ENCODE peak calls at places on chromosomes 13 and 19, in nine cellular contexts. One of them, this sample, is unnamed.

GRCh38 chr19:45391346-45391745 is 13.5 kb downstream of the PPP1R13L start:
- DNase-seq in lung microvascular endothelial cell: no peak
- DNase-seq in CD8-positive, alpha-beta memory T cell: no peak
- DNase-seq in NCI-H1092: no peak
- DNase-seq in colonic mucosa: no peak
- DNase-seq in heart left ventricle: no peak
- DNase-seq in activated naive CD4-positive, alpha-beta T cell: no peak
- DNase-seq in activated effector memory CD4-positive, alpha-beta T cell treated with Interleukin-2 at 50 U/mL for 16 hours: no peak
- DNase-seq in AML-193: no peak
- DNase-seq in this sample: no peak

GRCh38 chr19:14639536-14640277 is 34.9 kb downstream of the ADGRE3 start:
- DNase-seq in lung microvascular endothelial cell: no peak
- DNase-seq in CD8-positive, alpha-beta memory T cell: no peak
- DNase-seq in NCI-H1092: no peak
- DNase-seq in colonic mucosa: no peak
- DNase-seq in heart left ventricle: no peak
- DNase-seq in activated naive CD4-positive, alpha-beta T cell: no peak
- DNase-seq in activated effector memory CD4-positive, alpha-beta T cell treated with Interleukin-2 at 50 U/mL for 16 hours: no peak
- DNase-seq in AML-193: no peak
- DNase-seq in this sample: no peak

GRCh38 chr13:91174886-91175501 is 172.5 kb upstream of the MIR17HG start:
- DNase-seq in lung microvascular endothelial cell: no peak
- DNase-seq in CD8-positive, alpha-beta memory T cell: no peak
- DNase-seq in NCI-H1092: no peak
- DNase-seq in colonic mucosa: no peak
- DNase-seq in heart left ventricle: no peak
- DNase-seq in activated naive CD4-positive, alpha-beta T cell: no peak
- DNase-seq in activated effector memory CD4-positive, alpha-beta T cell treated with Interleukin-2 at 50 U/mL for 16 hours: no peak
- DNase-seq in AML-193: no peak
- DNase-seq in this sample: no peak

GRCh38 chr13:60396008-60396782 is 825 bp upstream of the TDRD3 start:
- DNase-seq in lung microvascular endothelial cell: peak; percentile 92
- DNase-seq in CD8-positive, alpha-beta memory T cell: peak; percentile 86
- DNase-seq in NCI-H1092: peak; percentile 91
- DNase-seq in colonic mucosa: peak; percentile 93
- DNase-seq in heart left ventricle: peak; percentile 95
- DNase-seq in activated naive CD4-positive, alpha-beta T cell: peak; percentile 66
- DNase-seq in activated effector memory CD4-positive, alpha-beta T cell treated with Interleukin-2 at 50 U/mL for 16 hours: peak; percentile 83
- DNase-seq in AML-193: peak; percentile 97
- DNase-seq in this sample: peak; percentile 94

GRCh38 chr13:42574011-42574410 is at the start of gene TNFSF11:
- DNase-seq in lung microvascular endothelial cell: peak; percentile 23
- DNase-seq in CD8-positive, alpha-beta memory T cell: no peak
- DNase-seq in NCI-H1092: no peak
- DNase-seq in colonic mucosa: no peak
- DNase-seq in heart left ventricle: no peak
- DNase-seq in activated naive CD4-positive, alpha-beta T cell: no peak
- DNase-seq in activated effector memory CD4-positive, alpha-beta T cell treated with Interleukin-2 at 50 U/mL for 16 hours: no peak
- DNase-seq in AML-193: no peak
- DNase-seq in this sample: no peak

GRCh38 chr13:85741017-85741416 is 58.2 kb downstream of the SLITRK6 start:
- DNase-seq in lung microvascular endothelial cell: no peak
- DNase-seq in CD8-positive, alpha-beta memory T cell: no peak
- DNase-seq in NCI-H1092: no peak
- DNase-seq in colonic mucosa: no peak
- DNase-seq in heart left ventricle: no peak
- DNase-seq in activated naive CD4-positive, alpha-beta T cell: no peak
- DNase-seq in activated effector memory CD4-positive, alpha-beta T cell treated with Interleukin-2 at 50 U/mL for 16 hours: no peak
- DNase-seq in AML-193: no peak
- DNase-seq in this sample: no peak

GRCh38 chr13:26037302-26037701 is 14.5 kb downstream of the SHISA2 start:
- DNase-seq in lung microvascular endothelial cell: peak; percentile 39
- DNase-seq in CD8-positive, alpha-beta memory T cell: no peak
- DNase-seq in NCI-H1092: peak; percentile 33
- DNase-seq in colonic mucosa: peak; percentile 20
- DNase-seq in heart left ventricle: no peak
- DNase-seq in activated naive CD4-positive, alpha-beta T cell: no peak
- DNase-seq in activated effector memory CD4-positive, alpha-beta T cell treated with Interleukin-2 at 50 U/mL for 16 hours: no peak
- DNase-seq in AML-193: no peak
- DNase-seq in this sample: no peak

GRCh38 chr13:43357435-43358065 is 334.2 kb downstream of the DNAJC15 start:
- DNase-seq in lung microvascular endothelial cell: peak; percentile 17
- DNase-seq in CD8-positive, alpha-beta memory T cell: no peak
- DNase-seq in NCI-H1092: no peak
- DNase-seq in colonic mucosa: no peak
- DNase-seq in heart left ventricle: peak; percentile 51
- DNase-seq in activated naive CD4-positive, alpha-beta T cell: no peak
- DNase-seq in activated effector memory CD4-positive, alpha-beta T cell treated with Interleukin-2 at 50 U/mL for 16 hours: no peak
- DNase-seq in AML-193: no peak
- DNase-seq in this sample: no peak

GRCh38 chr19:35166100-35167063 is 11.8 kb downstream of the FXYD5 start:
- DNase-seq in lung microvascular endothelial cell: no peak
- DNase-seq in CD8-positive, alpha-beta memory T cell: no peak
- DNase-seq in NCI-H1092: no peak
- DNase-seq in colonic mucosa: no peak
- DNase-seq in heart left ventricle: no peak
- DNase-seq in activated naive CD4-positive, alpha-beta T cell: no peak
- DNase-seq in activated effector memory CD4-positive, alpha-beta T cell treated with Interleukin-2 at 50 U/mL for 16 hours: no peak
- DNase-seq in AML-193: no peak
- DNase-seq in this sample: no peak

GRCh38 chr13:26179344-26179743 is 42.8 kb downstream of the RNF6 start:
- DNase-seq in lung microvascular endothelial cell: no peak
- DNase-seq in CD8-positive, alpha-beta memory T cell: no peak
- DNase-seq in NCI-H1092: no peak
- DNase-seq in colonic mucosa: no peak
- DNase-seq in heart left ventricle: no peak
- DNase-seq in activated naive CD4-positive, alpha-beta T cell: no peak
- DNase-seq in activated effector memory CD4-positive, alpha-beta T cell treated with Interleukin-2 at 50 U/mL for 16 hours: no peak
- DNase-seq in AML-193: no peak
- DNase-seq in this sample: no peak

GRCh38 chr13:37403776-37404497 is 194.6 kb downstream of the POSTN start:
- DNase-seq in lung microvascular endothelial cell: no peak
- DNase-seq in CD8-positive, alpha-beta memory T cell: no peak
- DNase-seq in NCI-H1092: no peak
- DNase-seq in colonic mucosa: no peak
- DNase-seq in heart left ventricle: no peak
- DNase-seq in activated naive CD4-positive, alpha-beta T cell: no peak
- DNase-seq in activated effector memory CD4-positive, alpha-beta T cell treated with Interleukin-2 at 50 U/mL for 16 hours: no peak
- DNase-seq in AML-193: no peak
- DNase-seq in this sample: peak; percentile 96

GRCh38 chr13:76600086-76600485 is 286.1 kb downstream of the KCTD12 start:
- DNase-seq in lung microvascular endothelial cell: peak; percentile 34
- DNase-seq in CD8-positive, alpha-beta memory T cell: no peak
- DNase-seq in NCI-H1092: no peak
- DNase-seq in colonic mucosa: no peak
- DNase-seq in heart left ventricle: no peak
- DNase-seq in activated naive CD4-positive, alpha-beta T cell: no peak
- DNase-seq in activated effector memory CD4-positive, alpha-beta T cell treated with Interleukin-2 at 50 U/mL for 16 hours: no peak
- DNase-seq in AML-193: no peak
- DNase-seq in this sample: peak; percentile 7

GRCh38 chr13:42007844-42008243 is 40.6 kb upstream of the DGKH start:
- DNase-seq in lung microvascular endothelial cell: no peak
- DNase-seq in CD8-positive, alpha-beta memory T cell: no peak
- DNase-seq in NCI-H1092: no peak
- DNase-seq in colonic mucosa: no peak
- DNase-seq in heart left ventricle: no peak
- DNase-seq in activated naive CD4-positive, alpha-beta T cell: no peak
- DNase-seq in activated effector memory CD4-positive, alpha-beta T cell treated with Interleukin-2 at 50 U/mL for 16 hours: no peak
- DNase-seq in AML-193: no peak
- DNase-seq in this sample: no peak

GRCh38 chr19:14686411-14686810 is 3.4 kb upstream of the ZNF333 start:
- DNase-seq in lung microvascular endothelial cell: peak; percentile 31
- DNase-seq in CD8-positive, alpha-beta memory T cell: no peak
- DNase-seq in NCI-H1092: peak; percentile 10
- DNase-seq in colonic mucosa: no peak
- DNase-seq in heart left ventricle: no peak
- DNase-seq in activated naive CD4-positive, alpha-beta T cell: no peak
- DNase-seq in activated effector memory CD4-positive, alpha-beta T cell treated with Interleukin-2 at 50 U/mL for 16 hours: no peak
- DNase-seq in AML-193: peak; percentile 24
- DNase-seq in this sample: no peak

GRCh38 chr13:113400621-113401451 is 36.9 kb upstream of the GRTP1 start:
- DNase-seq in lung microvascular endothelial cell: no peak
- DNase-seq in CD8-positive, alpha-beta memory T cell: no peak
- DNase-seq in NCI-H1092: no peak
- DNase-seq in colonic mucosa: no peak
- DNase-seq in heart left ventricle: peak; percentile 92
- DNase-seq in activated naive CD4-positive, alpha-beta T cell: no peak
- DNase-seq in activated effector memory CD4-positive, alpha-beta T cell treated with Interleukin-2 at 50 U/mL for 16 hours: no peak
- DNase-seq in AML-193: no peak
- DNase-seq in this sample: no peak

GRCh38 chr19:57558525-57558924 is 1.1 kb downstream of the ZNF550 start:
- DNase-seq in lung microvascular endothelial cell: peak; percentile 20
- DNase-seq in CD8-positive, alpha-beta memory T cell: no peak
- DNase-seq in NCI-H1092: no peak
- DNase-seq in colonic mucosa: no peak
- DNase-seq in heart left ventricle: no peak
- DNase-seq in activated naive CD4-positive, alpha-beta T cell: no peak
- DNase-seq in activated effector memory CD4-positive, alpha-beta T cell treated with Interleukin-2 at 50 U/mL for 16 hours: no peak
- DNase-seq in AML-193: no peak
- DNase-seq in this sample: no peak

GRCh38 chr13:42398542-42398941 is 126.6 kb downstream of the AKAP11 start:
- DNase-seq in lung microvascular endothelial cell: no peak
- DNase-seq in CD8-positive, alpha-beta memory T cell: no peak
- DNase-seq in NCI-H1092: no peak
- DNase-seq in colonic mucosa: no peak
- DNase-seq in heart left ventricle: no peak
- DNase-seq in activated naive CD4-positive, alpha-beta T cell: no peak
- DNase-seq in activated effector memory CD4-positive, alpha-beta T cell treated with Interleukin-2 at 50 U/mL for 16 hours: no peak
- DNase-seq in AML-193: no peak
- DNase-seq in this sample: no peak

GRCh38 chr19:12789904-12790619 is 1.2 kb upstream of the JUNB start:
- DNase-seq in lung microvascular endothelial cell: peak; percentile 96
- DNase-seq in CD8-positive, alpha-beta memory T cell: peak; percentile 95
- DNase-seq in NCI-H1092: peak; percentile 90
- DNase-seq in colonic mucosa: peak; percentile 94
- DNase-seq in heart left ventricle: peak; percentile 99
- DNase-seq in activated naive CD4-positive, alpha-beta T cell: peak; percentile 75
- DNase-seq in activated effector memory CD4-positive, alpha-beta T cell treated with Interleukin-2 at 50 U/mL for 16 hours: peak; percentile 82
- DNase-seq in AML-193: peak; percentile 96
- DNase-seq in this sample: peak; percentile 98

GRCh38 chr19:14271830-14272229 is 65.9 kb upstream of the ADGRL1 start:
- DNase-seq in lung microvascular endothelial cell: no peak
- DNase-seq in CD8-positive, alpha-beta memory T cell: no peak
- DNase-seq in NCI-H1092: no peak
- DNase-seq in colonic mucosa: no peak
- DNase-seq in heart left ventricle: no peak
- DNase-seq in activated naive CD4-positive, alpha-beta T cell: no peak
- DNase-seq in activated effector memory CD4-positive, alpha-beta T cell treated with Interleukin-2 at 50 U/mL for 16 hours: no peak
- DNase-seq in AML-193: no peak
- DNase-seq in this sample: no peak

GRCh38 chr13:28467034-28467433 is 27.9 kb downstream of the FLT1 start:
- DNase-seq in lung microvascular endothelial cell: peak; percentile 85
- DNase-seq in CD8-positive, alpha-beta memory T cell: no peak
- DNase-seq in NCI-H1092: no peak
- DNase-seq in colonic mucosa: no peak
- DNase-seq in heart left ventricle: no peak
- DNase-seq in activated naive CD4-positive, alpha-beta T cell: no peak
- DNase-seq in activated effector memory CD4-positive, alpha-beta T cell treated with Interleukin-2 at 50 U/mL for 16 hours: no peak
- DNase-seq in AML-193: no peak
- DNase-seq in this sample: no peak

GRCh38 chr13:102830646-102831045 is 15.2 kb upstream of the ERCC5 start:
- DNase-seq in lung microvascular endothelial cell: peak; percentile 23
- DNase-seq in CD8-positive, alpha-beta memory T cell: no peak
- DNase-seq in NCI-H1092: no peak
- DNase-seq in colonic mucosa: peak; percentile 76
- DNase-seq in heart left ventricle: no peak
- DNase-seq in activated naive CD4-positive, alpha-beta T cell: no peak
- DNase-seq in activated effector memory CD4-positive, alpha-beta T cell treated with Interleukin-2 at 50 U/mL for 16 hours: no peak
- DNase-seq in AML-193: no peak
- DNase-seq in this sample: no peak

GRCh38 chr13:42041684-42042035 is 6.8 kb upstream of the DGKH start:
- DNase-seq in lung microvascular endothelial cell: peak; percentile 77
- DNase-seq in CD8-positive, alpha-beta memory T cell: no peak
- DNase-seq in NCI-H1092: peak; percentile 31
- DNase-seq in colonic mucosa: peak; percentile 71
- DNase-seq in heart left ventricle: peak; percentile 71
- DNase-seq in activated naive CD4-positive, alpha-beta T cell: no peak
- DNase-seq in activated effector memory CD4-positive, alpha-beta T cell treated with Interleukin-2 at 50 U/mL for 16 hours: no peak
- DNase-seq in AML-193: peak; percentile 73
- DNase-seq in this sample: peak; percentile 66

GRCh38 chr19:16542894-16543498 is 759 bp upstream of the CHERP start:
- DNase-seq in lung microvascular endothelial cell: no peak
- DNase-seq in CD8-positive, alpha-beta memory T cell: no peak
- DNase-seq in NCI-H1092: no peak
- DNase-seq in colonic mucosa: no peak
- DNase-seq in heart left ventricle: no peak
- DNase-seq in activated naive CD4-positive, alpha-beta T cell: no peak
- DNase-seq in activated effector memory CD4-positive, alpha-beta T cell treated with Interleukin-2 at 50 U/mL for 16 hours: no peak
- DNase-seq in AML-193: no peak
- DNase-seq in this sample: no peak

GRCh38 chr19:14102102-14102696 is 11.6 kb upstream of the SAMD1 start:
- DNase-seq in lung microvascular endothelial cell: no peak
- DNase-seq in CD8-positive, alpha-beta memory T cell: no peak
- DNase-seq in NCI-H1092: no peak
- DNase-seq in colonic mucosa: no peak
- DNase-seq in heart left ventricle: no peak
- DNase-seq in activated naive CD4-positive, alpha-beta T cell: no peak
- DNase-seq in activated effector memory CD4-positive, alpha-beta T cell treated with Interleukin-2 at 50 U/mL for 16 hours: no peak
- DNase-seq in AML-193: no peak
- DNase-seq in this sample: no peak

GRCh38 chr19:10289167-10289835 is 451 bp upstream of the ICAM5 start:
- DNase-seq in lung microvascular endothelial cell: peak; percentile 39
- DNase-seq in CD8-positive, alpha-beta memory T cell: peak; percentile 67
- DNase-seq in NCI-H1092: peak; percentile 22
- DNase-seq in colonic mucosa: peak; percentile 41
- DNase-seq in heart left ventricle: no peak
- DNase-seq in activated naive CD4-positive, alpha-beta T cell: peak; percentile 30
- DNase-seq in activated effector memory CD4-positive, alpha-beta T cell treated with Interleukin-2 at 50 U/mL for 16 hours: peak; percentile 46
- DNase-seq in AML-193: peak; percentile 13
- DNase-seq in this sample: no peak

GRCh38 chr19:15285896-15286591 is 46.3 kb downstream of the BRD4 start:
- DNase-seq in lung microvascular endothelial cell: no peak
- DNase-seq in CD8-positive, alpha-beta memory T cell: no peak
- DNase-seq in NCI-H1092: no peak
- DNase-seq in colonic mucosa: no peak
- DNase-seq in heart left ventricle: no peak
- DNase-seq in activated naive CD4-positive, alpha-beta T cell: no peak
- DNase-seq in activated effector memory CD4-positive, alpha-beta T cell treated with Interleukin-2 at 50 U/mL for 16 hours: no peak
- DNase-seq in AML-193: no peak
- DNase-seq in this sample: no peak

GRCh38 chr13:26899153-26899552 is 138.6 kb upstream of the GPR12 start:
- DNase-seq in lung microvascular endothelial cell: no peak
- DNase-seq in CD8-positive, alpha-beta memory T cell: no peak
- DNase-seq in NCI-H1092: no peak
- DNase-seq in colonic mucosa: no peak
- DNase-seq in heart left ventricle: no peak
- DNase-seq in activated naive CD4-positive, alpha-beta T cell: no peak
- DNase-seq in activated effector memory CD4-positive, alpha-beta T cell treated with Interleukin-2 at 50 U/mL for 16 hours: no peak
- DNase-seq in AML-193: no peak
- DNase-seq in this sample: no peak

GRCh38 chr13:26561636-26562537 is 4.4 kb downstream of the WASF3 start:
- DNase-seq in lung microvascular endothelial cell: no peak
- DNase-seq in CD8-positive, alpha-beta memory T cell: no peak
- DNase-seq in NCI-H1092: no peak
- DNase-seq in colonic mucosa: no peak
- DNase-seq in heart left ventricle: no peak
- DNase-seq in activated naive CD4-positive, alpha-beta T cell: no peak
- DNase-seq in activated effector memory CD4-positive, alpha-beta T cell treated with Interleukin-2 at 50 U/mL for 16 hours: no peak
- DNase-seq in AML-193: no peak
- DNase-seq in this sample: peak; percentile 76

GRCh38 chr19:3821857-3822364 is 35.7 kb upstream of the MATK start:
- DNase-seq in lung microvascular endothelial cell: peak; percentile 58
- DNase-seq in CD8-positive, alpha-beta memory T cell: peak; percentile 84
- DNase-seq in NCI-H1092: peak; percentile 33
- DNase-seq in colonic mucosa: peak; percentile 72
- DNase-seq in heart left ventricle: peak; percentile 62
- DNase-seq in activated naive CD4-positive, alpha-beta T cell: peak; percentile 93
- DNase-seq in activated effector memory CD4-positive, alpha-beta T cell treated with Interleukin-2 at 50 U/mL for 16 hours: peak; percentile 84
- DNase-seq in AML-193: peak; percentile 59
- DNase-seq in this sample: no peak